ENCODE peak calls at places on chromosomes 1 and 21, in ten cellular contexts. One of them, this sample, is unnamed.

GRCh38 chr1:76269175-76269574 is 194.6 kb downstream of the ST6GALNAC3 start:
- DNase-seq in heart left ventricle: no peak
- DNase-seq in stomach: no peak
- DNase-seq in A549: no peak
- DNase-seq in uterus: no peak
- DNase-seq in suprapubic skin: no peak
- DNase-seq in breast epithelium: no peak
- DNase-seq in transverse colon: no peak
- DNase-seq in sigmoid colon: no peak
- DNase-seq in NB4: no peak
- DNase-seq in this sample: no peak

GRCh38 chr1:160997323-160998038 is 23.5 kb downstream of the F11R start:
- DNase-seq in breast epithelium: no peak
- DNase-seq in sigmoid colon: no peak
- DNase-seq in A549: peak; percentile 80
- DNase-seq in stomach: peak; percentile 83
- DNase-seq in suprapubic skin: no peak
- DNase-seq in uterus: peak; percentile 58
- DNase-seq in NB4: peak; percentile 68
- DNase-seq in heart left ventricle: peak; percentile 66
- DNase-seq in transverse colon: peak; percentile 77
- DNase-seq in this sample: peak; percentile 68

GRCh38 chr1:158107926-158108325 is 72.8 kb upstream of the CD1D start:
- DNase-seq in stomach: no peak
- DNase-seq in suprapubic skin: no peak
- DNase-seq in A549: no peak
- DNase-seq in heart left ventricle: no peak
- DNase-seq in breast epithelium: no peak
- DNase-seq in uterus: no peak
- DNase-seq in NB4: no peak
- DNase-seq in sigmoid colon: no peak
- DNase-seq in transverse colon: no peak
- DNase-seq in this sample: no peak

GRCh38 chr21:42280356-42281195 is 34.6 kb downstream of the TFF3 start:
- DNase-seq in heart left ventricle: no peak
- DNase-seq in stomach: no peak
- DNase-seq in uterus: no peak
- DNase-seq in breast epithelium: no peak
- DNase-seq in NB4: no peak
- DNase-seq in transverse colon: no peak
- DNase-seq in suprapubic skin: no peak
- DNase-seq in sigmoid colon: no peak
- DNase-seq in A549: no peak
- DNase-seq in this sample: no peak

GRCh38 chr1:29517251-29518080 is 281.1 kb downstream of the PTPRU start:
- DNase-seq in sigmoid colon: peak; percentile 46
- DNase-seq in heart left ventricle: no peak
- DNase-seq in NB4: no peak
- DNase-seq in A549: no peak
- DNase-seq in transverse colon: no peak
- DNase-seq in breast epithelium: no peak
- DNase-seq in suprapubic skin: peak; percentile 35
- DNase-seq in uterus: no peak
- DNase-seq in stomach: peak; percentile 17
- DNase-seq in this sample: no peak

GRCh38 chr1:109821221-109821669 is 57.5 kb upstream of the EPS8L3 start:
- DNase-seq in breast epithelium: peak; percentile 78
- DNase-seq in sigmoid colon: peak; percentile 84
- DNase-seq in stomach: no peak
- DNase-seq in suprapubic skin: peak; percentile 92
- DNase-seq in A549: peak; percentile 70
- DNase-seq in NB4: peak; percentile 97
- DNase-seq in uterus: peak; percentile 46
- DNase-seq in transverse colon: peak; percentile 34
- DNase-seq in heart left ventricle: peak; percentile 68
- DNase-seq in this sample: no peak

GRCh38 chr21:35039595-35040291 is 9.4 kb downstream of the RUNX1 start:
- DNase-seq in A549: no peak
- DNase-seq in stomach: no peak
- DNase-seq in breast epithelium: no peak
- DNase-seq in sigmoid colon: no peak
- DNase-seq in suprapubic skin: no peak
- DNase-seq in NB4: no peak
- DNase-seq in heart left ventricle: no peak
- DNase-seq in uterus: no peak
- DNase-seq in transverse colon: no peak
- DNase-seq in this sample: no peak

GRCh38 chr1:32246888-32247273 is at the start of gene FAM167B:
- DNase-seq in transverse colon: peak; percentile 12
- DNase-seq in heart left ventricle: peak; percentile 74
- DNase-seq in NB4: no peak
- DNase-seq in breast epithelium: peak; percentile 71
- DNase-seq in stomach: no peak
- DNase-seq in suprapubic skin: peak; percentile 72
- DNase-seq in sigmoid colon: peak; percentile 77
- DNase-seq in A549: no peak
- DNase-seq in uterus: peak; percentile 74
- DNase-seq in this sample: no peak

GRCh38 chr1:207904377-207904902 is 6.5 kb downstream of the CD34 start:
- DNase-seq in breast epithelium: no peak
- DNase-seq in suprapubic skin: no peak
- DNase-seq in heart left ventricle: no peak
- DNase-seq in A549: no peak
- DNase-seq in uterus: no peak
- DNase-seq in stomach: no peak
- DNase-seq in NB4: peak; percentile 55
- DNase-seq in sigmoid colon: no peak
- DNase-seq in transverse colon: no peak
- DNase-seq in this sample: no peak

GRCh38 chr21:42655797-42656770 is 2.7 kb downstream of the PDE9A start:
- DNase-seq in transverse colon: peak; percentile 68
- DNase-seq in A549: no peak
- DNase-seq in stomach: no peak
- DNase-seq in suprapubic skin: no peak
- DNase-seq in breast epithelium: no peak
- DNase-seq in NB4: no peak
- DNase-seq in heart left ventricle: no peak
- DNase-seq in uterus: no peak
- DNase-seq in sigmoid colon: peak; percentile 86
- DNase-seq in this sample: no peak

GRCh38 chr21:44711327-44712202 is at the start of gene TSPEAR:
- DNase-seq in heart left ventricle: no peak
- DNase-seq in stomach: no peak
- DNase-seq in breast epithelium: no peak
- DNase-seq in transverse colon: no peak
- DNase-seq in A549: no peak
- DNase-seq in sigmoid colon: peak; percentile 54
- DNase-seq in suprapubic skin: peak; percentile 58
- DNase-seq in NB4: no peak
- DNase-seq in uterus: no peak
- DNase-seq in this sample: no peak

GRCh38 chr1:15282810-15283474 is 35.9 kb downstream of the FHAD1 start:
- DNase-seq in breast epithelium: peak; percentile 85
- DNase-seq in sigmoid colon: peak; percentile 88
- DNase-seq in NB4: no peak
- DNase-seq in uterus: no peak
- DNase-seq in stomach: no peak
- DNase-seq in heart left ventricle: peak; percentile 68
- DNase-seq in suprapubic skin: no peak
- DNase-seq in A549: peak; percentile 25
- DNase-seq in transverse colon: no peak
- DNase-seq in this sample: peak; percentile 77

GRCh38 chr1:37995773-37996379 is 6.1 kb upstream of the SF3A3 start:
- DNase-seq in suprapubic skin: peak; percentile 94
- DNase-seq in A549: no peak
- DNase-seq in NB4: no peak
- DNase-seq in sigmoid colon: peak; percentile 96
- DNase-seq in uterus: peak; percentile 95
- DNase-seq in stomach: peak; percentile 51
- DNase-seq in heart left ventricle: peak; percentile 91
- DNase-seq in transverse colon: peak; percentile 74
- DNase-seq in breast epithelium: peak; percentile 80
- DNase-seq in this sample: peak; percentile 75
- TF ChIP-seq POLR2A in suprapubic skin: no peak
- TF ChIP-seq POLR2A in A549: no peak
- TF ChIP-seq POLR2A in NB4: no peak
- TF ChIP-seq POLR2A in sigmoid colon: no peak
- TF ChIP-seq POLR2A in uterus: peak; percentile 72
- TF ChIP-seq POLR2A in stomach: no peak
- TF ChIP-seq POLR2A in heart left ventricle: peak; percentile 47
- TF ChIP-seq POLR2A in transverse colon: no peak
- TF ChIP-seq POLR2A in breast epithelium: no peak
- TF ChIP-seq POLR2A in this sample: peak; percentile 73

GRCh38 chr1:59185163-59185855 is 111.6 kb upstream of the FGGY start:
- DNase-seq in uterus: no peak
- DNase-seq in stomach: no peak
- DNase-seq in heart left ventricle: no peak
- DNase-seq in suprapubic skin: no peak
- DNase-seq in NB4: no peak
- DNase-seq in breast epithelium: peak; percentile 72
- DNase-seq in A549: no peak
- DNase-seq in sigmoid colon: no peak
- DNase-seq in transverse colon: no peak
- DNase-seq in this sample: no peak

GRCh38 chr1:59188413-59189213 is 108.3 kb upstream of the FGGY start:
- DNase-seq in NB4: no peak
- DNase-seq in heart left ventricle: no peak
- DNase-seq in transverse colon: no peak
- DNase-seq in uterus: no peak
- DNase-seq in sigmoid colon: no peak
- DNase-seq in A549: no peak
- DNase-seq in breast epithelium: no peak
- DNase-seq in suprapubic skin: no peak
- DNase-seq in stomach: no peak
- DNase-seq in this sample: no peak

GRCh38 chr1:59184506-59184905 is 112.4 kb upstream of the FGGY start:
- DNase-seq in NB4: no peak
- DNase-seq in breast epithelium: peak; percentile 53
- DNase-seq in A549: no peak
- DNase-seq in sigmoid colon: no peak
- DNase-seq in heart left ventricle: no peak
- DNase-seq in stomach: no peak
- DNase-seq in uterus: no peak
- DNase-seq in suprapubic skin: no peak
- DNase-seq in transverse colon: no peak
- DNase-seq in this sample: no peak

GRCh38 chr1:59183918-59184317 is 113.0 kb upstream of the FGGY start:
- DNase-seq in NB4: no peak
- DNase-seq in heart left ventricle: no peak
- DNase-seq in suprapubic skin: no peak
- DNase-seq in stomach: no peak
- DNase-seq in transverse colon: no peak
- DNase-seq in uterus: no peak
- DNase-seq in A549: no peak
- DNase-seq in sigmoid colon: no peak
- DNase-seq in breast epithelium: no peak
- DNase-seq in this sample: no peak

DNA sequence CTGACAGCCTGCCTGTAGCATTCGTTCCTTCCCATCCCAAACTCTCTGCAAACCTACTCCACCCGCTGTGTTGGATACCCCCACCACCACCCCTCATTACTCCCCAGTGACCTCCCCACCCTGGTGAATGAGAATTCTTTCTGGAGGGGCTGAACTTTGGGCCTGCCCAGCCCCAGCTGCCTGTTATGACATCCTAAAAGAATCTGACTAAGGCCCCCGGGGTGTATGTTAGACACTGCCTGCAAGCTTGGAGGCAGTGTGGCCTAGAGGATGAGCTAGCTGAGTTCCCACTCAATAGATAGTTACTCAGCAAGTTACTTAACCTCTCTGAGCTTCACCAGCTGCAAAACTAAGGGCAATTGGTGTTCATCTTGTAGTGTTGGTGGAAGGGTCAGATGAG is 110.2 kb upstream of the FGGY start:
- DNase-seq in A549: no peak
- DNase-seq in NB4: no peak
- DNase-seq in suprapubic skin: no peak
- DNase-seq in transverse colon: no peak
- DNase-seq in breast epithelium: no peak
- DNase-seq in sigmoid colon: no peak
- DNase-seq in uterus: no peak
- DNase-seq in stomach: no peak
- DNase-seq in heart left ventricle: peak; percentile 30
- DNase-seq in this sample: no peak
- TF ChIP-seq CTCF in A549: no peak
- TF ChIP-seq CTCF in NB4: no peak
- TF ChIP-seq CTCF in suprapubic skin: no peak
- TF ChIP-seq CTCF in transverse colon: no peak
- TF ChIP-seq CTCF in breast epithelium: no peak
- TF ChIP-seq CTCF in sigmoid colon: no peak
- TF ChIP-seq CTCF in uterus: no peak
- TF ChIP-seq CTCF in stomach: no peak
- TF ChIP-seq CTCF in heart left ventricle: no peak
- TF ChIP-seq CTCF in this sample: no peak

GRCh38 chr1:201650608-201650933 is 111.6 kb downstream of the NAV1 start:
- DNase-seq in NB4: no peak
- DNase-seq in breast epithelium: no peak
- DNase-seq in suprapubic skin: no peak
- DNase-seq in stomach: no peak
- DNase-seq in uterus: no peak
- DNase-seq in heart left ventricle: no peak
- DNase-seq in sigmoid colon: no peak
- DNase-seq in A549: no peak
- DNase-seq in transverse colon: no peak
- DNase-seq in this sample: no peak
- H3K4me3 ChIP-seq in NB4: no peak overlapping the region
- H3K4me3 ChIP-seq in breast epithelium: peak overlapping the region; percentile 80
- H3K4me3 ChIP-seq in suprapubic skin: peak overlapping the region; percentile 53
- H3K4me3 ChIP-seq in stomach: peak overlapping the region; percentile 64
- H3K4me3 ChIP-seq in uterus: peak overlapping the region; percentile 43
- H3K4me3 ChIP-seq in heart left ventricle: peak overlapping the region; percentile 61
- H3K4me3 ChIP-seq in sigmoid colon: peak overlapping the region; percentile 60
- H3K4me3 ChIP-seq in A549: peak overlapping the region; percentile 60
- H3K4me3 ChIP-seq in transverse colon: peak overlapping the region; percentile 48
- H3K4me3 ChIP-seq in this sample: no peak overlapping the region

DNA sequence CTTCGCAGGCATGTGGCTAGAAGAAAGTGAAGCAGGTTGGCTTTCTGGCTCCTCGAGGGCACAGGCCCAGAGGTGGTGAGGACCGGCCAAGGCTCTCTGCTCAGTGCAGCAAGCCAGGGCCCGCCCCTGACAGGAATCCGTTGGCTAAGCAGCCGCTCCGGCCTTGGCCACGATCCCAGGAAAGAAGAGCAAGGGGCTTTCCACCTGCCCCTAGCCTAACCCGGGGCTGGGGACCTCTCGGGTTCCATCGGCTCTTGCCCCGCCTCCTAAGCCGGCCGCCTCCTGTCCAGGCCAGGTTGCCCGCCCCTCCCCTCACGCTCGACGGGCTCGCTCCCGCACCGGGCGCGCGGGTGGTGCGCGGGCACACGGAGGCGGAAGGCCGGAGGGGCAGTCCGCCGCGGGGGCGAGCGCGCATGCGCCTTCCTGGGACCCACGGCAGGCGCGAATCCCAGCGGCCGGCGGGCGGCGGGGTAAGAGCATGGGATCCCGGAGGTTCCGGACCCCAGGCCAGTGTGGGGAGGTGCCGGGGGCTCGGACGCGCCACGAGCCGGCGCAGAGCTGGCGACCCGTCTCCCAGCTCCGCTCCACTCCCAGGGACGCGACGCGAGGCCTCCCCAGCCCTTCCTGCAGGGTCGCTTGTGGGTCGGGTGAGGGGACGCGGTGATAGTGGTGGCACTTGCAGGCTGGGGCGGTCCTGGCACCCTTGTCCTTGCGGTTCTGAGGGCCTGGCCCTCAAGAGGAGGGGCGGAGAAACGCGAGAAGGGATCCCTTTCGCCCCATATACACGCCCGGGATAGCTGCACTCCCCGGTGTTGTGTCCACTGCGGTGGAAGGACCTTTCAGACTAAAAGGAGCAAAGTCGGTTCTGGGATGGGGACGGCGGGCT is at the start of gene ALG6:
- DNase-seq in stomach: peak; percentile 97
- DNase-seq in A549: peak; percentile 90
- DNase-seq in NB4: peak; percentile 94
- DNase-seq in uterus: peak; percentile 86
- DNase-seq in heart left ventricle: peak; percentile 96
- DNase-seq in suprapubic skin: peak; percentile 92
- DNase-seq in sigmoid colon: peak; percentile 94
- DNase-seq in breast epithelium: peak; percentile 84
- DNase-seq in transverse colon: peak; percentile 95
- DNase-seq in this sample: peak; percentile 97
- TF ChIP-seq POLR2A in stomach: no peak
- TF ChIP-seq POLR2A in A549: peak; percentile 94
- TF ChIP-seq POLR2A in NB4: peak; percentile 94
- TF ChIP-seq POLR2A in uterus: peak; percentile 78
- TF ChIP-seq POLR2A in heart left ventricle: peak; percentile 89
- TF ChIP-seq POLR2A in suprapubic skin: no peak
- TF ChIP-seq POLR2A in sigmoid colon: no peak
- TF ChIP-seq POLR2A in breast epithelium: no peak
- TF ChIP-seq POLR2A in transverse colon: peak; percentile 68
- TF ChIP-seq POLR2A in this sample: peak; percentile 77